ENCODE peak calls at places on chromosomes 3 and 15, in six cellular contexts. I is transverse colon, L is sigmoid colon, O is K562, P is upper lobe of left lung, U is GM12878. Q is an unnamed sample.

GRCh38 chr3:96259299-96259698 is 555.1 kb upstream of the EPHA6 start:
- DNase-seq in U (no peak), O (no peak), I (no peak), L (no peak), P (no peak), Q (no peak)

GRCh38 chr3:158911586-158911985 is 109.7 kb downstream of the MFSD1 start:
- DNase-seq in O (no peak), U (no peak), I (no peak), P (no peak), L (no peak), Q (no peak)

GRCh38 chr3:112555535-112556170 is 6.1 kb downstream of the ATG3 start:
- DNase-seq in L (no peak), U (no peak), I (no peak), O (no peak), P (no peak), Q (no peak)

GRCh38 chr3:129315386-129315991 is 36.8 kb downstream of the HMCES start:
- DNase-seq in I (peak; percentile 44), O (peak; percentile 36), L (peak; percentile 79), U (no peak), P (peak; percentile 91), Q (peak; percentile 44)

GRCh38 chr3:133292251-133292650 is 107.6 kb upstream of the BFSP2 start:
- DNase-seq in P (no peak), O (no peak), L (no peak), U (no peak), I (no peak), Q (no peak)

GRCh38 chr3:64173567-64173966 is 51.7 kb downstream of the PRICKLE2 start:
- DNase-seq in U (no peak), I (no peak), P (no peak), L (no peak), O (no peak), Q (no peak)

GRCh38 chr15:70954176-70954575 is 61.5 kb downstream of the LRRC49 start:
- DNase-seq in L (no peak), P (no peak), I (no peak), U (no peak), O (no peak), Q (no peak)

GRCh38 chr3:123788706-123789105 is 95.4 kb downstream of the MYLK start:
- DNase-seq in O (no peak), P (no peak), U (no peak), L (no peak), I (no peak), Q (no peak)

GRCh38 chr3:127426444-127427168 is 138.8 kb upstream of the PRR20G start:
- DNase-seq in P (peak; percentile 64), L (peak; percentile 54), I (no peak), O (no peak), U (no peak), Q (no peak)

GRCh38 chr3:179410317-179410716 is 41.0 kb downstream of the GNB4 start:
- DNase-seq in L (no peak), U (no peak), O (peak; percentile 8), P (no peak), I (no peak), Q (no peak)

GRCh38 chr3:55252921-55253320 is 234.2 kb downstream of the WNT5A start:
- DNase-seq in I (no peak), L (no peak), O (no peak), U (no peak), P (no peak), Q (no peak)

GRCh38 chr3:42732196-42732828 is 29.7 kb upstream of the HHATL start:
- DNase-seq in O (no peak), L (peak; percentile 62), U (no peak), P (no peak), I (no peak), Q (no peak)

GRCh38 chr15:47388299-47388698 is 329.0 kb upstream of the SEMA6D start:
- DNase-seq in P (no peak), L (no peak), O (no peak), U (no peak), I (no peak), Q (no peak)

GRCh38 chr3:134860141-134860540 is 65.1 kb downstream of the EPHB1 start:
- DNase-seq in P (no peak), L (no peak), U (no peak), O (no peak), I (no peak), Q (no peak)

GRCh38 chr3:15443826-15444524 is 16.6 kb downstream of the EAF1 start:
- DNase-seq in I (no peak), P (no peak), O (no peak), U (no peak), L (no peak), Q (no peak)

GRCh38 chr3:52182203-52182602 is 15.8 kb upstream of the ALAS1 start:
- DNase-seq in P (no peak), I (peak; percentile 27), U (no peak), L (no peak), O (peak; percentile 50), Q (no peak)

GRCh38 chr3:78049501-78049900 is 1009.6 kb downstream of the ROBO2 start:
- DNase-seq in I (no peak), L (no peak), P (no peak), U (no peak), O (no peak), Q (no peak)

GRCh38 chr15:39365161-39365560 is 215.7 kb upstream of the THBS1 start:
- DNase-seq in I (no peak), L (no peak), U (no peak), P (no peak), O (no peak), Q (no peak)

GRCh38 chr3:167883452-167883851 is 147.9 kb downstream of the SERPINI1 start:
- DNase-seq in U (no peak), P (no peak), I (no peak), L (no peak), O (no peak), Q (no peak)

GRCh38 chr3:109275702-109276293 is 40.5 kb downstream of the DPPA2 start:
- DNase-seq in I (peak; percentile 14), U (no peak), L (no peak), P (no peak), O (peak; percentile 32), Q (peak; percentile 28)

GRCh38 chr3:156776046-156776445 is 50.1 kb upstream of the LEKR1 start:
- DNase-seq in P (no peak), U (no peak), O (no peak), I (no peak), L (no peak), Q (no peak)

GRCh38 chr15:45199136-45199810 is 11.5 kb upstream of the SHF start:
- DNase-seq in L (no peak), O (peak; percentile 54), P (no peak), U (peak; percentile 34), I (peak; percentile 47), Q (no peak)

GRCh38 chr15:91561371-91562100 is 292.0 kb upstream of the SLCO3A1 start:
- DNase-seq in I (no peak), O (no peak), P (no peak), L (peak; percentile 67), U (no peak), Q (no peak)
- TF ChIP-seq POLR2AphosphoS5 in I (no peak), O (no peak), P (no peak), L (no peak), U (no peak), Q (no peak)

GRCh38 chr3:118714800-118715199 is 319.8 kb downstream of the IGSF11 start:
- DNase-seq in U (no peak), O (no peak), I (no peak), L (no peak), P (no peak), Q (no peak)

GRCh38 chr3:118710532-118710931 is 324.1 kb downstream of the IGSF11 start:
- DNase-seq in L (no peak), P (no peak), O (no peak), U (no peak), I (no peak), Q (no peak)

DNA sequence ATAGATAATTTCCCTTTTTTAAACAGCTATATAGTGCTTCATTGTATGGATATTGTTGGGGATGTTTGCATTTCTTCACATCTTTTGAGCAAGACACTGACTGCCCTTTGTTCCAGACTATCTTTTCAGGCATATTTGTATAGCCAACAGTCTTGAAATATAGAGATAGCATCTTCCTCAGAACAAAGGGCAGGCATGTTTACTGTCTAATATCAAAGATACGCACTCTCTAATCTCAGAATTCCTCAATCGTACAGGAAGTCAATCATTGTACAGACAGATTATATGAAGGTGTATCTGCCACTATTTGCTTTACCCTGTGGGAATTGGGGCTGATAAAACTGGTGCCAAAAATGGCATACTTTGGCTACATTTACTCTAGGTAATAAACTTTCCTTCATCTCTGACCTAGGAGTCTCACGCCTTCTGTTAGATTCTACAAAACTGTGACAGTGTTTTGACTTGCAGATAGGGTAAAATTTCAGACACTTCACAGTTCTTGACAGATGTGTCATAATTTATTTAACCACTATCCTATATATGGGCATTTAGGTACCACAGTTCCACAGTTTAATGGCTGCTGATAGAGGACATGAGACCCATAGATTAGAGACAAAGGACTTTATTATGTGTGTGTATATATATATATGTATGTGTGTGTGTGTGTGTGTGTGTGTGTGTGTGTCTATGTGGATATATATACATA is 321.0 kb downstream of the IGSF11 start:
- DNase-seq in U (no peak), I (no peak), P (no peak), O (no peak), L (no peak), Q (no peak)
- TF ChIP-seq EP300 in U (no peak), I (no peak), P (no peak), O (no peak), L (no peak), Q (no peak)

GRCh38 chr3:13650210-13651056 is 101.5 kb downstream of the FBLN2 start:
- DNase-seq in U (no peak), P (peak; percentile 97), O (peak; percentile 94), L (peak; percentile 76), I (peak; percentile 73), Q (peak; percentile 80)
- TF ChIP-seq POLR2AphosphoS5 in U (no peak), P (no peak), O (no peak), L (no peak), I (peak; percentile 41), Q (no peak)

GRCh38 chr15:52010633-52011595 is 8.1 kb upstream of the MAPK6 start:
- DNase-seq in P (no peak), O (peak; percentile 84), U (peak; percentile 68), I (no peak), L (peak; percentile 77), Q (peak; percentile 71)

GRCh38 chr15:52008326-52008697 is 10.7 kb upstream of the MAPK6 start:
- DNase-seq in U (no peak), L (no peak), I (no peak), P (no peak), O (no peak), Q (no peak)

GRCh38 chr15:52005748-52006701 is 13.0 kb upstream of the MAPK6 start:
- DNase-seq in O (peak; percentile 48), L (no peak), P (no peak), U (peak; percentile 97), I (no peak), Q (no peak)

GRCh38 chr15:52006702-52007340 is 12.2 kb upstream of the MAPK6 start:
- DNase-seq in L (no peak), I (no peak), U (peak; percentile 83), P (no peak), O (peak; percentile 39), Q (no peak)

DNA sequence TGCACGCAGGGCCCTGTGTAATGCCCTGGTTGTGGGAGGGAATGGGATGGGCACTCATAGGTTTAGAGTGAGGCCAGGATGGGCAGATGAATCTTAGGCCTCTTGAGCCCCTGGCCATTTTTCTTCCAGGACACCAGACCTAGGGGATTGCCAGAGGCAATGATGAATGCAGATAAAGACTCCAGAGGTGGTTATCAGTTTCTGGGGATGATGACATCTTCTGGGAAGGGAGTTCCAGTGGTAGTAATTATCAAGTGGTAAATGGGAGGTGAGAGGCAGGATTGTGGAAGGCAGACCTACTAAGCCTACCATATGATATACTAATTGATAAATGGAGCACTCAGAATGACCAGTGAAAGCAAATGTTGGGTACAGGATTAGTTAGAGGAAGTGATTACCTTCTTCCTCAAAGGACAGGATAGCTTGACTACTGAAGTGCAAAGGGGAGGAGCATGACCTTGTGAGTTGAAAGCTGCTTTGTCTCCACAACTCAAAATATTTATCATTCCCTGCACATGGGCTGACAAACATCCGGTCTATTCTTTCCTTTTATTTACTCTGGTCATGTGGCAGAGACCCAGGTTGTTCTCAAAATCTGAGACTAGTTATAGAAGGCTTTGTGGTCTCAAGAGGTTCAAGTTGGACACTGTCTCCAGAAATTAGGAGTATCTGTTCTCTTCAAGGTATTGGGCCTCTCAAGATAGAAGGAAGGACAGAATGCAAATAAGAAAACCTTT is 10.2 kb upstream of the MAPK6 start:
- DNase-seq in P (no peak), U (peak; percentile 80), I (no peak), O (peak; percentile 68), L (no peak), Q (no peak)
- TF ChIP-seq EP300 in P (no peak), U (no peak), I (no peak), O (peak; percentile 6), L (no peak), Q (no peak)